ENCODE peak calls at places on chromosomes 5 and 9, in four cellular contexts. Z is GM19239, S is germinal center, D is Right ventricle myocardium superior. A is an unnamed sample.

GRCh38 chr9:121819511-121820231 is 168.2 kb downstream of the DAB2IP start:
- DNase-seq in Z (no peak), S (no peak), D (no peak), A (no peak)

GRCh38 chr5:139738777-139739611 is 56.6 kb upstream of the PSD2 start:
- DNase-seq in Z (no peak), S (no peak), D (no peak), A (no peak)

GRCh38 chr9:38619556-38620447 is 594 bp downstream of the ANKRD18A start:
- DNase-seq in Z (no peak), S (no peak), D (peak), A (peak)

GRCh38 chr5:88480766-88481499 is 212.3 kb upstream of the TMEM161B start:
- DNase-seq in Z (no peak), S (no peak), D (no peak), A (no peak)

GRCh38 chr9:127527560-127528268 is 76.4 kb downstream of the LRSAM1 start:
- DNase-seq in Z (no peak), S (no peak), D (no peak), A (no peak)

GRCh38 chr5:11037080-11037479 is 276.0 kb upstream of the DAP start:
- DNase-seq in Z (no peak), S (no peak), D (no peak), A (peak)

GRCh38 chr9:70177121-70177520 is 81.7 kb upstream of the SMC5 start:
- DNase-seq in Z (no peak), S (no peak), D (no peak), A (no peak)

GRCh38 chr9:98538626-98539031 is 170.1 kb downstream of the GABBR2 start:
- DNase-seq in Z (no peak), S (no peak), D (no peak), A (no peak)

GRCh38 chr5:3325206-3325605 is 270.4 kb upstream of the IRX1 start:
- DNase-seq in Z (no peak), S (no peak), D (no peak), A (no peak)

GRCh38 chr9:35696520-35697215 is 6.9 kb upstream of the TPM2 start:
- DNase-seq in Z (peak), S (peak), D (peak), A (peak)

GRCh38 chr5:170809551-170809950 is 26.0 kb downstream of the GABRP start:
- DNase-seq in Z (no peak), S (peak), D (no peak), A (peak)

GRCh38 chr5:107304671-107305070 is 366.1 kb downstream of the EFNA5 start:
- DNase-seq in Z (no peak), S (no peak), D (no peak), A (no peak)

GRCh38 chr9:113532809-113533190 is 69.3 kb downstream of the RGS3 start:
- DNase-seq in Z (no peak), S (no peak), D (no peak), A (no peak)